ENCODE peak calls at places on chromosomes 16 and 17, in six cellular contexts. E is dorsolateral prefrontal cortex; L is upper lobe of right lung; I is spleen; N is CD8-positive, alpha-beta T cell; S is neuronal stem cell. Y is an unnamed sample.

GRCh38 chr17:33242725-33243124 is 50.4 kb downstream of the ASIC2 start:
- DNase-seq in E (no peak), L (no peak), I (no peak), N (no peak), S (no peak), Y (no peak)

GRCh38 chr16:72561-73537 is at the start of gene RHBDF1:
- DNase-seq in E (no peak), L (peak), I (no peak), N (no peak), S (peak), Y (peak)

GRCh38 chr17:11332706-11333105 is 91.7 kb downstream of the SHISA6 start:
- DNase-seq in E (no peak), L (no peak), I (no peak), N (no peak), S (no peak), Y (no peak)

GRCh38 chr16:2753523-2754020 is 1.1 kb downstream of the SRRM2 start:
- DNase-seq in E (no peak), L (no peak), I (peak), N (no peak), S (no peak), Y (no peak)

GRCh38 chr16:2429771-2430663 is 770 bp downstream of the CCNF start:
- DNase-seq in E (no peak), L (no peak), I (peak), N (no peak), S (no peak), Y (no peak)

GRCh38 chr17:47649972-47650524 is 329 bp downstream of the KPNB1 start:
- DNase-seq in E (no peak), L (peak), I (peak), N (no peak), S (peak), Y (no peak)

GRCh38 chr17:57453841-57454240 is 197.5 kb downstream of the MSI2 start:
- DNase-seq in E (no peak), L (no peak), I (no peak), N (no peak), S (no peak), Y (no peak)

GRCh38 chr16:87221633-87222032 is 95.6 kb downstream of the C16orf95 start:
- DNase-seq in E (no peak), L (no peak), I (no peak), N (no peak), S (no peak), Y (no peak)

GRCh38 chr17:60579090-60579489 is 20.9 kb upstream of the PPM1D start:
- DNase-seq in E (no peak), L (no peak), I (no peak), N (no peak), S (no peak), Y (peak)

GRCh38 chr17:44992242-44992939 is 24.3 kb upstream of the C1QL1 start:
- DNase-seq in E (no peak), L (no peak), I (no peak), N (no peak), S (no peak), Y (no peak)

GRCh38 chr17:64772845-64773299 is 110.8 kb upstream of the SMURF2 start:
- DNase-seq in E (no peak), L (no peak), I (no peak), N (no peak), S (no peak), Y (no peak)

GRCh38 chr17:72510454-72511016 is 389.7 kb downstream of the SOX9 start:
- DNase-seq in E (no peak), L (no peak), I (no peak), N (no peak), S (no peak), Y (peak)

GRCh38 chr17:77372444-77373297 is 231.9 kb downstream of the SEC14L1 start:
- DNase-seq in E (no peak), L (peak), I (peak), N (peak), S (peak), Y (peak)

GRCh38 chr16:27963471-27963965 is 100.0 kb downstream of the GSG1L start:
- DNase-seq in E (no peak), L (peak), I (no peak), N (no peak), S (no peak), Y (no peak)

GRCh38 chr16:49652441-49653175 is 203.3 kb downstream of the ZNF423 start:
- DNase-seq in E (no peak), L (no peak), I (no peak), N (no peak), S (no peak), Y (peak)

GRCh38 chr17:11935734-11936406 is 61.4 kb downstream of the ZNF18 start:
- DNase-seq in E (no peak), L (no peak), I (no peak), N (no peak), S (peak), Y (peak)

GRCh38 chr16:67199808-67200198 is 872 bp downstream of the ELMO3 start:
- DNase-seq in E (no peak), L (peak), I (no peak), N (no peak), S (no peak), Y (no peak)

GRCh38 chr16:55542459-55543082 is 23.9 kb upstream of the CAPNS2 start:
- DNase-seq in E (no peak), L (no peak), I (no peak), N (no peak), S (no peak), Y (peak)

GRCh38 chr17:49450181-49450580 is 35.5 kb upstream of the PHB1 start:
- DNase-seq in E (no peak), L (no peak), I (no peak), N (no peak), S (no peak), Y (no peak)

GRCh38 chr16:3553138-3553923 is 23.9 kb downstream of the NLRC3 start:
- DNase-seq in E (no peak), L (no peak), I (no peak), N (no peak), S (no peak), Y (no peak)

GRCh38 chr16:27706156-27706705 is 156.3 kb downstream of the KATNIP start:
- DNase-seq in E (peak), L (peak), I (peak), N (no peak), S (no peak), Y (no peak)

GRCh38 chr17:5468075-5468473 is 708 bp downstream of the DHX33 start:
- DNase-seq in E (no peak), L (no peak), I (no peak), N (no peak), S (no peak), Y (no peak)

GRCh38 chr17:13351046-13351445 is 250.7 kb downstream of the HS3ST3A1 start:
- DNase-seq in E (no peak), L (no peak), I (no peak), N (no peak), S (no peak), Y (peak)

GRCh38 chr17:15966879-15967248 is 21.9 kb downstream of the ADORA2B start:
- DNase-seq in E (no peak), L (peak), I (peak), N (no peak), S (no peak), Y (no peak)

GRCh38 chr17:68600881-68601564 is at the start of gene FAM20A:
- DNase-seq in E (no peak), L (peak), I (peak), N (no peak), S (no peak), Y (peak)

GRCh38 chr17:75738218-75738802 is 17.1 kb downstream of the ITGB4 start:
- DNase-seq in E (no peak), L (no peak), I (peak), N (no peak), S (no peak), Y (peak)

GRCh38 chr16:16021020-16021419 is 71.6 kb downstream of the ABCC1 start:
- DNase-seq in E (no peak), L (no peak), I (no peak), N (no peak), S (no peak), Y (no peak)

GRCh38 chr16:24598777-24599437 is 59.5 kb downstream of the RBBP6 start:
- DNase-seq in E (no peak), L (no peak), I (no peak), N (no peak), S (no peak), Y (no peak)

GRCh38 chr16:56700195-56700594 is 17.9 kb downstream of the MT1X start:
- DNase-seq in E (no peak), L (no peak), I (no peak), N (no peak), S (no peak), Y (no peak)

GRCh38 chr16:47851026-47851610 is 304.7 kb downstream of the ABCC12 start:
- DNase-seq in E (no peak), L (no peak), I (no peak), N (no peak), S (no peak), Y (no peak)

GRCh38 chr16:24748242-24748641 is 18.8 kb downstream of the TNRC6A start:
- DNase-seq in E (no peak), L (no peak), I (no peak), N (no peak), S (no peak), Y (peak)

GRCh38 chr17:5665164-5665563 is 80.9 kb upstream of the NLRP1 start:
- DNase-seq in E (no peak), L (no peak), I (no peak), N (no peak), S (no peak), Y (peak)

GRCh38 chr17:17075037-17075755 is 32.9 kb downstream of the MPRIP start:
- DNase-seq in E (no peak), L (peak), I (peak), N (no peak), S (no peak), Y (peak)

GRCh38 chr16:57970319-57970718 is 609 bp downstream of the CNGB1 start:
- DNase-seq in E (no peak), L (no peak), I (no peak), N (no peak), S (no peak), Y (no peak)

GRCh38 chr17:79420318-79421243 is 190.3 kb downstream of the RBFOX3 start:
- DNase-seq in E (no peak), L (no peak), I (no peak), N (no peak), S (no peak), Y (peak)

GRCh38 chr16:66099261-66099660 is 267.2 kb upstream of the CDH5 start:
- DNase-seq in E (no peak), L (no peak), I (no peak), N (no peak), S (no peak), Y (no peak)

GRCh38 chr17:40952675-40953074 is 14.1 kb downstream of the KRT39 start:
- DNase-seq in E (no peak), L (no peak), I (no peak), N (no peak), S (no peak), Y (peak)

GRCh38 chr17:50209472-50210248 is 8.2 kb upstream of the COL1A1 start:
- DNase-seq in E (no peak), L (peak), I (no peak), N (no peak), S (no peak), Y (peak)

GRCh38 chr17:31095239-31096105 is 695 bp downstream of the NF1 start:
- DNase-seq in E (peak), L (peak), I (peak), N (no peak), S (peak), Y (peak)

GRCh38 chr17:65786479-65786878 is 225.0 kb upstream of the AXIN2 start:
- DNase-seq in E (no peak), L (no peak), I (no peak), N (no peak), S (no peak), Y (no peak)

GRCh38 chr17:27480699-27481098 is 24.5 kb downstream of the KSR1 start:
- DNase-seq in E (no peak), L (no peak), I (no peak), N (no peak), S (no peak), Y (no peak)
- H3K4me3 ChIP-seq in E (no peak), L (no peak), I (no peak), N (no peak), S (no peak), Y (no peak)

DNA sequence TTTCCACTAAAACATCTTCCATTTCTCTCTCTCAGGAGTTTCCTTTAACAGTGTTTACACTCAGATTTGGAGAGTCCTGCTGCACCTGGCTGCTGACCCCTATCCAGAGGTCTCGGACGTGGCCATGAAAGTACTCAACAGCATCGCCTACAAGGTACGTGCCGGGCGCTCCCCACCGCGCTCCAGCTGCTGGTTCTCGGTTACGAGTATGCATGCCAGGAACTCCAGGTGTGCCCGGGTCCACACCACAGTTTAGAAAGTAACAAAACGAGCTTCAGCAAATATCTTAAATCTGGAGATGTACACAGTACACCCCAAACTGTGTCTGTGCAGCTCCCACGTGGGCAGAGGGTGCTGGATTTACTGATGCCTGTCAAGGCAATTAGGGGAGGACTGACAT is 82.9 kb upstream of the CHMP6 start:
- DNase-seq in E (no peak), L (no peak), I (peak), N (no peak), S (no peak), Y (no peak)
- H3K4me3 ChIP-seq in E (no peak), L (no peak), I (no peak), N (no peak), S (no peak), Y (no peak)

DNA sequence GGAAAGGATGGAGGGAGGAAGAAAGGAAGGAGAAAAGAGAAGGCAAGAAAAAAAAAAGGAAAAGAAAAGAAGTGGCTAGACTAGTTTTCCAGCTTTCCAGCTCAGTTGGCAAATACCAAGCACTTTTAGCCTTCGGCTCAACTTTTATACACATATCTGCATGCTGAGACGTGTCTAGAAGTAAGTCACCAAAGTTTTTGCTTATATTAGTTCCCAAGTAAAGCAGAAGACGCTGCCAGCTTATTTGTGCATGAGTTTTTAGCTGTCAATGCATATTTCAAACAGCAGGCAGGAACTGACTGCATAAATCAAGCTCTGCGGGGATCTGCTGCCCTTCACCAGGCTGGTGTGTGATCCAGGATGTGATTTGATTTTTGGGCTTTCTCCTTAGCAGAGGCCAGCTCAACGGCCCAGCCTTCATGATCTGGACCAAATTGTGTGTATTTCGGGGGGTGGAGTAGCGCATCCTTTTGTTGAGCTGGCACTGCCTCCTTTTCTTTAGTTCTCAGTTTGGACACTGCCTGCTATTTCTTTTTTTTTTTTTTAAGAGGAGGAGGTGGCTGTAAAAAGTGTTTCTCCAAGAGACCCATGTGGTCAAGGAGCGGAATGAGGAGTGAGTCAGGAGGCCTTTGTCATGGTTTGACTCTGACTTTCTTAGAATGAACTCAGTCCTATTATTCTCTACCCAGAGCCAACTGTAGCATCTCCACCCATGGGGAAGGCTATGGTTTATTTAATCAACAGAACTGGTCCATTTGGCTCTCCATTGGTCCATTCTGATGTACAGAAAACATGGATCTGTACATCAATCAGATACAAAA is 162.6 kb upstream of the XYLT1 start:
- DNase-seq in E (no peak), L (no peak), I (no peak), N (no peak), S (no peak), Y (peak)
- H3K4me3 ChIP-seq in E (no peak), L (no peak), I (no peak), N (no peak), S (no peak), Y (no peak)

GRCh38 chr17:3723556-3724372 is at the start of gene HASPIN:
- DNase-seq in E (peak), L (peak), I (peak), N (peak), S (peak), Y (peak)

GRCh38 chr17:3723188-3723555 is 531 bp upstream of the HASPIN start:
- DNase-seq in E (no peak), L (no peak), I (no peak), N (no peak), S (no peak), Y (no peak)

GRCh38 chr17:3722716-3723115 is 987 bp upstream of the HASPIN start:
- DNase-seq in E (no peak), L (no peak), I (no peak), N (no peak), S (no peak), Y (peak)

GRCh38 chr17:3727041-3727440 is 3.3 kb downstream of the HASPIN start:
- DNase-seq in E (no peak), L (no peak), I (no peak), N (no peak), S (no peak), Y (no peak)

GRCh38 chr17:3724373-3725077 is 822 bp downstream of the HASPIN start:
- DNase-seq in E (no peak), L (peak), I (no peak), N (no peak), S (no peak), Y (no peak)
- H3K4me3 ChIP-seq in E (peak), L (peak), I (peak), N (peak), S (peak), Y (peak)

DNA sequence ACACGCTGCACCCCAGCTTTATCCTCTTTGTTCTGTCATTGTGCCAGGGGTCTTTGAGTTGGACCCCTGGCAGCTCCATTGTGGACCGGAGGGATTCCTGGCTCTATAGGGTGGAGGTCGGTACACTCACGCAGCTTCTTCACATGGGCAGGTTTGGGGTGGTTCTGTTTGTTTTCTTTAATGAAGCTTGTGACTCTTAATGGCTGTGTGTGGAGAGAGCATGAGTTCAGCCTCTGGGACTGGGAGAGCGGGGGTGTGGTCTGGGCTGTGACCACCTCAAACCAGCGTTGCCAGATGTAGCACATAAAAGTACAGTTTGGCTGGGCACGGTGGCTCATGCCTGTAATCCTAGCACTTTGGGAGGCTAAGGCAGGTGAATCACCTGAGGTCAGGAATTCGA is 21.2 kb upstream of the NAGLU start:
- DNase-seq in E (no peak), L (peak), I (peak), N (no peak), S (no peak), Y (no peak)
- H3K4me3 ChIP-seq in E (no peak), L (no peak), I (no peak), N (no peak), S (no peak), Y (no peak)

GRCh38 chr16:89786474-89787364 is 29.7 kb downstream of the FANCA start:
- DNase-seq in E (no peak), L (no peak), I (no peak), N (no peak), S (no peak), Y (no peak)
- H3K4me3 ChIP-seq in E (no peak), L (no peak), I (no peak), N (no peak), S (no peak), Y (no peak)

Y was measured in AG10803.